ENCODE peak calls at places on chromosomes 12 and 14, in seven cellular contexts. C is HepG2, Q is K562, Z is SK-N-SH, D is HCT116, T is H1, K is GM12878. H is an unnamed sample.
A peak's percentile ranks its signal among the peaks of the same experiment; 100 is the strongest.

GRCh38 chr12:53518381-53518780 is 11.1 kb upstream of the NPFF start:
- DNase-seq in K (no peak), C (no peak), Q (no peak), T (no peak), Z (no peak), D (no peak), H (no peak)

GRCh38 chr12:97235102-97235501 is 227.5 kb upstream of the RMST start:
- DNase-seq in Z (no peak), Q (no peak), T (peak; percentile 48), D (no peak), C (no peak), K (no peak), H (no peak)

GRCh38 chr12:54603173-54603814 is 14.8 kb upstream of the PPP1R1A start:
- DNase-seq in Z (peak; percentile 62), T (peak; percentile 72), C (peak; percentile 67), Q (peak; percentile 72), D (peak; percentile 71), K (peak; percentile 21), H (peak; percentile 76)

GRCh38 chr14:20118795-20119194 is 8.3 kb downstream of the OR4K17 start:
- DNase-seq in Z (no peak), D (no peak), K (no peak), Q (no peak), C (no peak), T (no peak), H (no peak)

GRCh38 chr14:68050177-68050576 is 230.6 kb downstream of the RAD51B start:
- DNase-seq in C (no peak), T (no peak), Z (no peak), Q (no peak), D (no peak), K (no peak), H (no peak)

GRCh38 chr14:68211886-68212285 is 392.3 kb downstream of the RAD51B start:
- DNase-seq in K (no peak), Q (no peak), T (no peak), C (no peak), D (no peak), Z (no peak), H (no peak)

GRCh38 chr14:99150236-99150635 is 121.8 kb downstream of the BCL11B start:
- DNase-seq in Q (no peak), D (no peak), K (no peak), C (no peak), Z (no peak), T (no peak), H (no peak)

GRCh38 chr12:49345840-49346658 is 639 bp upstream of the DNAJC22 start:
- DNase-seq in C (no peak), T (peak; percentile 74), Z (peak; percentile 67), D (no peak), Q (no peak), K (no peak), H (no peak)

GRCh38 chr14:61607570-61608244 is 87.6 kb upstream of the HIF1A start:
- DNase-seq in T (no peak), C (peak; percentile 15), K (no peak), Q (no peak), Z (peak; percentile 66), D (no peak), H (no peak)

GRCh38 chr14:48792376-48793024 is 793.7 kb downstream of the RPS29 start:
- DNase-seq in T (no peak), D (no peak), Z (no peak), Q (no peak), C (peak; percentile 22), K (no peak), H (no peak)

GRCh38 chr12:93802293-93802692 is 125.1 kb downstream of the CRADD start:
- DNase-seq in K (no peak), Z (no peak), D (no peak), Q (peak; percentile 45), T (no peak), C (no peak), H (no peak)

GRCh38 chr14:104643306-104643705 is 38.7 kb upstream of the TMEM179 start:
- DNase-seq in Z (no peak), Q (no peak), D (no peak), K (no peak), C (no peak), T (no peak), H (no peak)

GRCh38 chr12:8037046-8037663 is 4.6 kb downstream of the FOXJ2 start:
- DNase-seq in T (no peak), Q (no peak), K (no peak), D (no peak), Z (no peak), C (no peak), H (no peak)

GRCh38 chr12:45183263-45183662 is 32.6 kb upstream of the ANO6 start:
- DNase-seq in D (no peak), Q (no peak), Z (peak; percentile 24), T (no peak), K (no peak), C (peak; percentile 13), H (peak; percentile 38)

GRCh38 chr14:102389261-102389660 is 26.5 kb downstream of the TECPR2 start:
- DNase-seq in Z (no peak), C (no peak), K (no peak), D (no peak), Q (no peak), T (no peak), H (no peak)

GRCh38 chr14:89166650-89167049 is 250.4 kb downstream of the FOXN3 start:
- DNase-seq in K (no peak), Z (no peak), C (no peak), D (no peak), T (no peak), Q (no peak), H (no peak)

GRCh38 chr14:89164168-89165074 is 252.6 kb downstream of the FOXN3 start:
- DNase-seq in T (no peak), Z (no peak), K (peak; percentile 2), Q (peak; percentile 76), D (no peak), C (no peak), H (no peak)

GRCh38 chr14:89163237-89163636 is 253.8 kb downstream of the FOXN3 start:
- DNase-seq in C (no peak), D (no peak), Q (peak; percentile 55), K (no peak), T (no peak), Z (no peak), H (no peak)

GRCh38 chr14:89165810-89166209 is 251.2 kb downstream of the FOXN3 start:
- DNase-seq in T (no peak), Z (no peak), D (no peak), Q (no peak), C (no peak), K (peak; percentile 3), H (no peak)

GRCh38 chr14:89165189-89165809 is 251.7 kb downstream of the FOXN3 start:
- DNase-seq in D (no peak), K (peak; percentile 63), C (no peak), Z (no peak), Q (peak; percentile 85), T (no peak), H (no peak)
- TF ChIP-seq JUND in D (no peak), K (no peak), C (no peak), Z (no peak), Q (peak; percentile 54), T (no peak), H (no peak)

GRCh38 chr14:23568021-23568599 is 519 bp upstream of the AP1G2 start:
- DNase-seq in T (no peak), Q (no peak), D (no peak), Z (no peak), K (no peak), C (no peak), H (no peak)

GRCh38 chr14:23568600-23569310 is 1.2 kb upstream of the AP1G2 start:
- DNase-seq in D (no peak), Z (peak; percentile 65), C (peak; percentile 80), K (no peak), T (no peak), Q (no peak), H (peak; percentile 46)

GRCh38 chr14:23566782-23567185 is 807 bp downstream of the AP1G2 start:
- DNase-seq in C (no peak), Q (no peak), D (no peak), Z (peak; percentile 48), K (no peak), T (no peak), H (peak; percentile 69)

GRCh38 chr14:23566112-23566781 is 1.3 kb downstream of the AP1G2 start:
- DNase-seq in Q (no peak), C (no peak), K (no peak), Z (no peak), T (no peak), D (no peak), H (no peak)

GRCh38 chr14:23567186-23568020 is at the start of gene AP1G2:
- DNase-seq in K (peak; percentile 69), D (peak; percentile 73), Z (peak; percentile 92), Q (peak; percentile 91), C (peak; percentile 97), T (peak; percentile 91), H (peak; percentile 69)
- TF ChIP-seq JUND in K (no peak), D (no peak), Z (no peak), Q (no peak), C (no peak), T (no peak), H (no peak)

GRCh38 chr14:74618078-74618952 is 6.3 kb upstream of the LTBP2 start:
- DNase-seq in K (no peak), C (peak; percentile 90), T (no peak), Q (no peak), Z (no peak), D (peak; percentile 88), H (peak; percentile 63)

GRCh38 chr14:74615735-74616134 is 3.7 kb upstream of the LTBP2 start:
- DNase-seq in Q (no peak), K (no peak), C (no peak), Z (no peak), D (no peak), T (no peak), H (no peak)

GRCh38 chr14:74616996-74617700 is 5.1 kb upstream of the LTBP2 start:
- DNase-seq in Q (no peak), C (no peak), D (no peak), K (no peak), T (no peak), Z (no peak), H (no peak)

GRCh38 chr14:74614508-74615495 is 2.8 kb upstream of the LTBP2 start:
- DNase-seq in K (peak; percentile 40), Q (no peak), Z (no peak), C (no peak), T (no peak), D (no peak), H (peak; percentile 55)

DNA sequence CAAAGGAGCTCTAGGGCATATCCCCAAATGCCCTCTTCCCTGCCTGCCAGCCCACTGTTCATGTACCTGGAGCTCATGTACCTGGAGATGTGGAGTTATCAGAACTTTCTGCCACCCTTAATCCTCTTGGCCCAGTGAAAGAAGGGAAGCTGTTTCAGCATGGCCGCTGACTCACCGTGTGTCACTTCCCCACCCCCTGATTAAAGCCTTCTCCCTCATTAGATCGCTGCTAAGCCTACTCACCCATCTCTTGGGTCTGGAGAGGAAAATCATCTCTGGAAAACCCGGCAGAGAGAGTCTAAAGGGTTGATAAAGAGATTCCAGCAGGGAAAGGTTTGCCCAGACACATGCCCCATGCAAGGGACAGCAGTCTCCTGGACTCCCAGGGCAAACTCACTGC is 4.5 kb upstream of the LTBP2 start:
- DNase-seq in Z (no peak), K (no peak), Q (peak; percentile 47), T (no peak), C (no peak), D (peak; percentile 73), H (no peak)
- TF ChIP-seq JUND in Z (peak; percentile 90), K (no peak), Q (peak; percentile 80), T (no peak), C (no peak), D (no peak), H (no peak)

DNA sequence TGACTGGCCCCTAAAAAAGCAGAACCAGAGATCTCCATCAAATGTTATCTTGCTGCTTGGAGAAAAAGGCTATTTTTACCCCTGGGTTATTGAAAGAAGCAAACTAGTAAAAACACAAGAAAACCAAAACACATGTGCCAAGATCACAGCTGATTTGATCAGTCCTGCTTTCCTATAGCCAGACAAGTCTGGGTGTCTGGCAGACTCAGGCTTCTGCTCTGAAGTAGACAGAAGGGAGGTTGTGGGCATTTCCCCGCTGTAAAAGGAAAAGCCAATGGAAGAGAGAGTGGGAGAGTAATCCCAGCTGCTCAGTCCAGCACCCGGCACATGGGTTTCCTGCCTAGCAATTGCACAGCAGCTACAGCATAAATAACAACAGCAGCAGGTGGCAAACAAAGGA is 178.0 kb downstream of the PHLDA1 start:
- DNase-seq in Z (peak; percentile 47), K (no peak), T (no peak), C (no peak), D (no peak), Q (no peak), H (no peak)
- TF ChIP-seq JUND in Z (no peak), K (no peak), T (no peak), C (no peak), D (no peak), Q (no peak), H (no peak)